ENCODE peak calls at places on chromosomes 16 and 17, in ten cellular contexts. E is SW480; S is PC-3; Y is HCT116; G is stimulated activated CD8-positive, alpha-beta memory T cell treated with anti-CD3 and anti-CD28 coated beads, Interleukin-7, amount 100 ng/mL, for 4 hours; B is GM03348; V is C1 segment of cervical spinal cord; Q is NCI-H460; P is hepatocyte; A is fibroblast of the aortic adventitia. X is an unnamed sample.

GRCh38 chr16:12536412-12536746 is 267.3 kb downstream of the CPPED1 start:
- DNase-seq in E (no peak), S (no peak), Y (no peak), G (no peak), B (no peak), V (no peak), Q (no peak), P (no peak), A (no peak), X (no peak)

GRCh38 chr16:85755929-85756768 is 5.3 kb upstream of the C16orf74 start:
- DNase-seq in E (no peak), S (no peak), Y (no peak), G (no peak), B (no peak), V (no peak), Q (no peak), P (no peak), A (no peak), X (peak; percentile 17)

GRCh38 chr17:36608794-36609497 is 7.6 kb downstream of the MRM1 start:
- DNase-seq in E (peak; percentile 78), S (peak; percentile 17), Y (peak; percentile 31), G (no peak), B (peak; percentile 84), V (no peak), Q (peak; percentile 57), P (peak; percentile 66), A (peak; percentile 73), X (peak; percentile 49)

GRCh38 chr16:27482397-27483082 is 67.2 kb downstream of the GTF3C1 start:
- DNase-seq in E (no peak), S (no peak), Y (no peak), G (no peak), B (no peak), V (no peak), Q (no peak), P (no peak), A (no peak), X (no peak)

GRCh38 chr17:6212766-6213165 is 142.6 kb downstream of the WSCD1 start:
- DNase-seq in E (no peak), S (no peak), Y (no peak), G (no peak), B (no peak), V (no peak), Q (no peak), P (no peak), A (no peak), X (no peak)

GRCh38 chr17:58249270-58250133 is 11.1 kb downstream of the LPO start:
- DNase-seq in E (peak; percentile 11), S (peak; percentile 58), Y (peak; percentile 35), G (peak; percentile 64), B (peak; percentile 95), V (peak; percentile 37), Q (peak; percentile 58), P (peak; percentile 74), A (peak; percentile 51), X (peak; percentile 72)

GRCh38 chr16:81778861-81779539 is at the start of gene PLCG2:
- DNase-seq in E (peak; percentile 53), S (peak; percentile 65), Y (peak; percentile 47), G (peak; percentile 71), B (peak; percentile 80), V (peak; percentile 11), Q (peak; percentile 48), P (peak; percentile 90), A (no peak), X (peak; percentile 61)

GRCh38 chr17:44190496-44190895 is 3.7 kb downstream of the TMUB2 start:
- DNase-seq in E (no peak), S (no peak), Y (no peak), G (no peak), B (no peak), V (no peak), Q (no peak), P (no peak), A (no peak), X (no peak)

GRCh38 chr17:36124879-36125824 is 21.5 kb downstream of the CCL4 start:
- DNase-seq in E (no peak), S (no peak), Y (peak; percentile 33), G (no peak), B (no peak), V (no peak), Q (no peak), P (peak; percentile 65), A (no peak), X (no peak)